ENCODE peak calls at places on chromosomes 13 and 19, in seven cellular contexts. A, Y, Z, R, J, F and D are unnamed samples.

GRCh38 chr19:32415246-32415645 is 9.7 kb downstream of the DPY19L3 start:
- DNase-seq in A (no peak), Y (no peak), Z (no peak), R (no peak), J (no peak), F (no peak), D (no peak)

GRCh38 chr19:850221-850978 is 1.7 kb upstream of the ELANE start:
- DNase-seq in A (peak), Y (peak), Z (no peak), R (no peak), J (peak), F (peak), D (peak)

GRCh38 chr13:94173312-94173854 is 306.1 kb downstream of the DCT start:
- DNase-seq in A (no peak), Y (no peak), Z (no peak), R (no peak), J (no peak), F (no peak), D (no peak)

GRCh38 chr13:50244913-50245574 is 229.8 kb downstream of the KCNRG start:
- DNase-seq in A (peak), Y (peak), Z (no peak), R (peak), J (no peak), F (no peak), D (peak)

GRCh38 chr13:26855071-26855470 is 94.5 kb upstream of the GPR12 start:
- DNase-seq in A (no peak), Y (no peak), Z (no peak), R (no peak), J (no peak), F (no peak), D (no peak)

GRCh38 chr19:38139122-38139521 is 84.9 kb downstream of the DPF1 start:
- DNase-seq in A (no peak), Y (no peak), Z (no peak), R (no peak), J (no peak), F (no peak), D (no peak)

GRCh38 chr13:20416223-20416622 is 109.4 kb downstream of the CRYL1 start:
- DNase-seq in A (no peak), Y (no peak), Z (no peak), R (no peak), J (no peak), F (no peak), D (no peak)

GRCh38 chr19:18216789-18217188 is 9.4 kb downstream of the PDE4C start:
- DNase-seq in A (no peak), Y (no peak), Z (no peak), R (no peak), J (no peak), F (no peak), D (no peak)

GRCh38 chr19:2048959-2049740 is 1.9 kb downstream of the MKNK2 start:
- DNase-seq in A (no peak), Y (no peak), Z (no peak), R (no peak), J (peak), F (no peak), D (no peak)